ENCODE peak calls at places on chromosomes 11 and 22, in five cellular contexts. D is esophagus squamous epithelium, V is psoas muscle, P is kidney, E is colonic mucosa. O is an unnamed sample.

GRCh38 chr11:72685560-72686480 is 11.6 kb upstream of the PDE2A start:
- DNase-seq in V (peak; percentile 65), E (peak; percentile 55), P (peak; percentile 74), D (no peak), O (no peak)

GRCh38 chr11:28701760-28702449 is 593.7 kb downstream of the METTL15 start:
- DNase-seq in E (no peak), P (no peak), V (no peak), D (no peak), O (no peak)

GRCh38 chr11:76660533-76661305 is 9.8 kb downstream of the LRRC32 start:
- DNase-seq in D (no peak), V (no peak), P (peak; percentile 77), E (no peak), O (no peak)

GRCh38 chr22:50059881-50060262 is 1.8 kb upstream of the TTLL8 start:
- DNase-seq in V (no peak), P (peak; percentile 44), E (no peak), D (no peak), O (no peak)

GRCh38 chr11:114058026-114058706 is 1.3 kb upstream of the ZBTB16 start:
- DNase-seq in E (no peak), P (no peak), D (no peak), V (peak; percentile 78), O (no peak)

GRCh38 chr11:63914896-63915681 is 1.9 kb downstream of the RCOR2 start:
- DNase-seq in V (no peak), E (no peak), D (no peak), P (no peak), O (no peak)

GRCh38 chr22:48474881-48475280 is 1352.8 kb downstream of the BRD1 start:
- DNase-seq in V (no peak), D (no peak), P (peak; percentile 59), E (no peak), O (no peak)

GRCh38 chr11:133918606-133919260 is 38.0 kb downstream of the IGSF9B start:
- DNase-seq in D (no peak), P (peak; percentile 65), E (no peak), V (no peak), O (no peak)

GRCh38 chr11:30990625-30991348 is 378.8 kb downstream of the DCDC1 start:
- DNase-seq in D (no peak), E (no peak), V (no peak), P (no peak), O (no peak)

GRCh38 chr11:72333657-72334056 is 89.7 kb upstream of the PHOX2A start:
- DNase-seq in D (no peak), P (no peak), E (no peak), V (no peak), O (no peak)

GRCh38 chr22:31790240-31790639 is 36.4 kb downstream of the DEPDC5 start:
- DNase-seq in P (no peak), E (no peak), D (no peak), V (no peak), O (no peak)

GRCh38 chr22:48899523-48900326 is 927.9 kb downstream of the BRD1 start:
- DNase-seq in E (peak; percentile 7), P (no peak), V (no peak), D (no peak), O (peak; percentile 77)

GRCh38 chr11:35144103-35144741 is 5.3 kb downstream of the CD44 start:
- DNase-seq in E (no peak), P (no peak), D (no peak), V (no peak), O (no peak)

GRCh38 chr11:131951146-131951545 is 580.7 kb downstream of the NTM start:
- DNase-seq in P (no peak), V (no peak), D (no peak), E (no peak), O (no peak)

GRCh38 chr11:118915941-118916841 is 9.5 kb downstream of the BCL9L start:
- DNase-seq in V (peak; percentile 32), D (no peak), P (peak; percentile 72), E (no peak), O (no peak)

GRCh38 chr11:127056338-127056971 is 55.9 kb upstream of the KIRREL3 start:
- DNase-seq in P (no peak), V (no peak), E (peak; percentile 30), D (no peak), O (no peak)

GRCh38 chr11:91653091-91653754 is 571.4 kb upstream of the FAT3 start:
- DNase-seq in E (no peak), D (no peak), V (no peak), P (no peak), O (no peak)

GRCh38 chr22:23391022-23391421 is 189.1 kb downstream of the IGLL1 start:
- DNase-seq in P (no peak), E (no peak), V (no peak), D (no peak), O (no peak)

GRCh38 chr22:38725900-38726655 is 20.3 kb downstream of the GTPBP1 start:
- DNase-seq in P (peak; percentile 44), E (no peak), V (no peak), D (no peak), O (no peak)

GRCh38 chr11:66607126-66607834 is 9.2 kb upstream of the RBM14 start:
- DNase-seq in D (no peak), E (peak; percentile 89), P (no peak), V (peak; percentile 79), O (no peak)

GRCh38 chr22:35451602-35452001 is 51.7 kb downstream of the MCM5 start:
- DNase-seq in E (no peak), P (no peak), D (no peak), V (no peak), O (no peak)

GRCh38 chr22:35454416-35455054 is 54.6 kb downstream of the MCM5 start:
- DNase-seq in D (no peak), P (no peak), E (no peak), V (no peak), O (no peak)

GRCh38 chr22:35452351-35452781 is 52.4 kb downstream of the MCM5 start:
- DNase-seq in V (no peak), P (no peak), D (no peak), E (peak; percentile 86), O (no peak)

GRCh38 chr22:35450824-35451541 is 51.0 kb downstream of the MCM5 start:
- DNase-seq in V (no peak), D (no peak), P (no peak), E (no peak), O (no peak)

GRCh38 chr22:35452810-35453743 is 53.1 kb downstream of the MCM5 start:
- DNase-seq in P (no peak), V (no peak), E (no peak), D (no peak), O (no peak)
- H3K27ac ChIP-seq in P (no peak overlapping the region), V (no peak overlapping the region), E (peak overlapping the region; percentile 86), D (no peak overlapping the region), O (no peak overlapping the region)

GRCh38 chr11:69442807-69443137 is 38.7 kb upstream of the LINC01488 start:
- DNase-seq in V (no peak), D (no peak), E (peak; percentile 29), P (peak; percentile 83), O (no peak)

GRCh38 chr11:69443968-69444364 is 37.5 kb upstream of the LINC01488 start:
- DNase-seq in P (no peak), E (no peak), V (no peak), D (no peak), O (no peak)

GRCh38 chr11:69443138-69443967 is 38.1 kb upstream of the LINC01488 start:
- DNase-seq in E (peak; percentile 94), P (peak; percentile 96), V (peak; percentile 91), D (peak; percentile 25), O (no peak)

GRCh38 chr11:69440876-69441275 is 40.6 kb upstream of the LINC01488 start:
- DNase-seq in E (no peak), D (no peak), P (peak; percentile 36), V (no peak), O (no peak)

GRCh38 chr11:69442012-69442806 is 39.3 kb upstream of the LINC01488 start:
- DNase-seq in P (peak; percentile 28), E (no peak), D (no peak), V (no peak), O (no peak)
- H3K27ac ChIP-seq in P (peak overlapping the region; percentile 5), E (peak overlapping the region; percentile 52), D (peak overlapping the region; percentile 84), V (peak overlapping the region; percentile 75), O (peak overlapping the region; percentile 72)

DNA sequence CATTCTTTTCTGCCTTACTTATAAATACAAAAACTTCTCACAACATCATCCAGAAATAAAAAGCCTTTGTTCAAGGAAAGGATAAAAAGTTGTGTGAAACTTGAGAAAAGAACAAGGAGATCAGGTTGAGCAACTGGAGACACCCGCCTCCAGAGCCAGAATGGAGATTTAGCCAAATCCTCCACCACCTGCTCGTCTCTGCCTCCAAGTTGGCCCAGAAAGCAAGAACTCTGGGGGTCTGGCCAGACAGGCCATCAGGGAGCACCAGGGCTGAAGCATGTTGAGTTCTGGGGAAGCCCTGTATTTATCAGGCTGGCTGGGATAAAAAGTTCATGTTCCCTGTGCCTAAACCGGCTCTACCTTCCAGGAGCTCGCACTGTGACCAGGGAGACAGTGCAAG is 14.9 kb downstream of the SMCO4 start:
- DNase-seq in D (no peak), P (no peak), E (no peak), V (peak; percentile 61), O (no peak)
- H3K27ac ChIP-seq in D (peak overlapping the region; percentile 68), P (no peak overlapping the region), E (no peak overlapping the region), V (peak overlapping the region; percentile 74), O (peak overlapping the region; percentile 62)

DNA sequence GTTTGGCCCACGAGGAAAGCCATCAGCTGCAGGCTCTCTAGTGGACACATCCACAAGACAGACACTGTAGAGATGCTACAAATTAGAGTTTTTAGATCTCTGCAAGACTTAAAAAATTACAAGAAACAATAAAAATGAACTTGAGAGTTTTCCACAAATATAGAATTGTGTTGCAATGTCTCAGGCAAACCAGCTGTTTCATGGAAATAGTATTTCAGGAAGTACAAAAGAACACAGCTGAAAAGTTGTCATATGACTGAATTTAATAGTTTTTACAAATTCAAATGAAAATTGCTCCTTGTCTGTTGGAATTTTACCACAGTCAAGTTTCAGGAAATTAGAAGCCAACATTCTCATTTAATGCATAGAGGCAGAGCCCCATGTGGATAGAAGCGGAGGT is 184.5 kb upstream of the PITPNB start:
- DNase-seq in V (no peak), D (no peak), P (no peak), E (no peak), O (no peak)
- H3K27ac ChIP-seq in V (no peak overlapping the region), D (peak overlapping the region; percentile 8), P (no peak overlapping the region), E (no peak overlapping the region), O (no peak overlapping the region)

GRCh38 chr11:75196426-75196825 is 44.1 kb upstream of the TPBGL start:
- DNase-seq in E (no peak), P (no peak), V (no peak), D (no peak), O (no peak)
- H3K27ac ChIP-seq in E (no peak overlapping the region), P (no peak overlapping the region), V (no peak overlapping the region), D (no peak overlapping the region), O (no peak overlapping the region)

GRCh38 chr11:117564321-117564720 is 232.7 kb downstream of the DSCAML1 start:
- DNase-seq in D (no peak), V (no peak), P (no peak), E (no peak), O (no peak)
- H3K27ac ChIP-seq in D (no peak overlapping the region), V (no peak overlapping the region), P (no peak overlapping the region), E (no peak overlapping the region), O (no peak overlapping the region)

GRCh38 chr11:128929468-128929867 is 13.2 kb downstream of the TP53AIP1 start:
- DNase-seq in P (peak; percentile 32), V (no peak), D (no peak), E (no peak), O (no peak)
- H3K27ac ChIP-seq in P (no peak overlapping the region), V (no peak overlapping the region), D (no peak overlapping the region), E (no peak overlapping the region), O (no peak overlapping the region)

O was measured in vagina.